ENCODE peak calls at places on chromosomes 11 and 22, in five cellular contexts. One of them, this sample, is unnamed. For H3K27me3 and H3K4me1, the result is how much of the 10 kb centered on the place peaks cover.

GRCh38 chr11:9066432-9066925 is 24.9 kb downstream of the SCUBE2 start:
- DNase-seq in neuronal stem cell: no peak
- DNase-seq in IMR-90: no peak
- DNase-seq in MM.1S: no peak
- DNase-seq in tibial artery: no peak
- DNase-seq in this sample: no peak

GRCh38 chr11:128335729-128336128 is 251.6 kb downstream of the ETS1 start:
- DNase-seq in neuronal stem cell: no peak
- DNase-seq in IMR-90: no peak
- DNase-seq in MM.1S: no peak
- DNase-seq in tibial artery: no peak
- DNase-seq in this sample: no peak

GRCh38 chr11:103494491-103494890 is 385.3 kb downstream of the DYNC2H1 start:
- DNase-seq in neuronal stem cell: no peak
- DNase-seq in IMR-90: no peak
- DNase-seq in MM.1S: no peak
- DNase-seq in tibial artery: no peak
- DNase-seq in this sample: no peak

GRCh38 chr11:5705688-5706087 is 16.1 kb downstream of the TRIM22 start:
- DNase-seq in neuronal stem cell: no peak
- DNase-seq in IMR-90: peak
- DNase-seq in MM.1S: no peak
- DNase-seq in tibial artery: no peak
- DNase-seq in this sample: no peak

GRCh38 chr22:28985581-28986290 is 75.9 kb downstream of the C22orf31 start:
- DNase-seq in neuronal stem cell: no peak
- DNase-seq in IMR-90: no peak
- DNase-seq in MM.1S: no peak
- DNase-seq in tibial artery: no peak
- DNase-seq in this sample: no peak

GRCh38 chr11:328012-328411 is 7.4 kb upstream of the IFITM3 start:
- DNase-seq in neuronal stem cell: no peak
- DNase-seq in IMR-90: no peak
- DNase-seq in MM.1S: no peak
- DNase-seq in tibial artery: no peak
- DNase-seq in this sample: no peak

GRCh38 chr11:20467458-20468185 is 80.1 kb downstream of the PRMT3 start:
- DNase-seq in neuronal stem cell: no peak
- DNase-seq in IMR-90: peak
- DNase-seq in MM.1S: no peak
- DNase-seq in tibial artery: no peak
- DNase-seq in this sample: no peak

GRCh38 chr22:46971141-46971775 is 208.8 kb downstream of the TBC1D22A start:
- DNase-seq in neuronal stem cell: no peak
- DNase-seq in IMR-90: peak
- DNase-seq in MM.1S: no peak
- DNase-seq in tibial artery: no peak
- DNase-seq in this sample: peak

GRCh38 chr22:29259253-29259899 is 8.4 kb downstream of the RHBDD3 start:
- DNase-seq in neuronal stem cell: no peak
- DNase-seq in IMR-90: no peak
- DNase-seq in MM.1S: no peak
- DNase-seq in tibial artery: no peak
- DNase-seq in this sample: no peak

GRCh38 chr11:62721994-62722393 is 5.3 kb downstream of the HNRNPUL2 start:
- DNase-seq in neuronal stem cell: no peak
- DNase-seq in IMR-90: peak
- DNase-seq in MM.1S: no peak
- DNase-seq in tibial artery: no peak
- DNase-seq in this sample: no peak

GRCh38 chr22:37240941-37241320 is 3.1 kb downstream of the RAC2 start:
- DNase-seq in neuronal stem cell: no peak
- DNase-seq in IMR-90: no peak
- DNase-seq in MM.1S: no peak
- DNase-seq in tibial artery: no peak
- DNase-seq in this sample: no peak

GRCh38 chr22:37241351-37242142 is 2.5 kb downstream of the RAC2 start:
- DNase-seq in neuronal stem cell: no peak
- DNase-seq in IMR-90: no peak
- DNase-seq in MM.1S: no peak
- DNase-seq in tibial artery: no peak
- DNase-seq in this sample: no peak

GRCh38 chr22:37243402-37244113 is 511 bp downstream of the RAC2 start:
- DNase-seq in neuronal stem cell: no peak
- DNase-seq in IMR-90: no peak
- DNase-seq in MM.1S: no peak
- DNase-seq in tibial artery: no peak
- DNase-seq in this sample: no peak

GRCh38 chr22:37244114-37244921 is at the start of gene RAC2:
- DNase-seq in neuronal stem cell: no peak
- DNase-seq in IMR-90: peak
- DNase-seq in MM.1S: peak
- DNase-seq in tibial artery: peak
- DNase-seq in this sample: peak

DNA sequence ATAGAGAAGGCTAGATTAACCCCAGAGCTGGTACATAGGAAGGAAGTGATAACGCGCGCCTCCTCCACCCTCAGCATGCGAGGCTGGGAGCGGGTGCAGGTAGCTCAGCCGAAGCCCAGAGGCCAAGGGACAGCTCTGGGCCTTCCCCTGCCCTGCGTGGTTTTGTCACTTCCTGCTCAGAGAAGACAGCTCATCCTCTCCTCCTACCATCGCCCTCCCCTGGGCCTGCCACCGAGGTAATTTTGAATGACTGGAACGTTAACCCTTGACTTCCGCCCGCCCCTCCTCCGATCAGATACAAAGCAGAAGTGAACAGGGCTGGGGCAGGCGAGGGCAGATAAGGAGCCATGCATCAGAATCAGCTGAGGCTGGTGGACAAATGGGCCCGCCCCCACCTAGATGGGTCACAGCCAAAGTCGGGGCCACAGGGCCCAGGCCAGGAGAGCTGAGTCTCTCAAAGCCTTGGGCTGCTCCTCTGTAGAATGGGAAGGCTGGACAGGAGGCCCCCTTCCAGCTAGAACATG is 1.6 kb downstream of the RAC2 start:
- DNase-seq in neuronal stem cell: no peak
- DNase-seq in IMR-90: peak
- DNase-seq in MM.1S: peak
- DNase-seq in tibial artery: peak
- DNase-seq in this sample: peak
- H3K4me3 ChIP-seq in neuronal stem cell: no peak
- H3K4me3 ChIP-seq in IMR-90: no peak
- H3K4me3 ChIP-seq in MM.1S: peak
- H3K4me3 ChIP-seq in tibial artery: no peak
- H3K4me3 ChIP-seq in this sample: no peak

DNA sequence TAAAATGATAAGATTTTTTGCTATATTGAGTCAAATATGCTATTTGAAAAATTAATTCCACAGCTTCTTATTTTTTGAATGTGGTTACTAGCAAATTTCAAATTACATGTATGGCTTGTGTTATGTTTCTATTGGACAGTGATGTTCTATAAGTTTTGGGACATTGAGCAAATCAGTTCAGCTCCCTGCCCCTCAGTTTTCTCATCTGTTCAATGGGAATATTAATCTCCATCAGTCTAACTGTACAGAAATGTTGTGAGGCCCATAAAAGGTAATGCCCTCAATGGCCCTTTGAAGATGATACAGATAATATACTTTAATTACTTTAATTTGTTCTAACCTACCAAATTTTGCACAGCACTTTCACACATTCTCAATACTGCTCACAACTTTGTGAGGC is 15.2 kb downstream of the WT1 start:
- DNase-seq in neuronal stem cell: no peak
- DNase-seq in IMR-90: no peak
- DNase-seq in MM.1S: no peak
- DNase-seq in tibial artery: no peak
- DNase-seq in this sample: no peak
- H3K27me3 ChIP-seq in neuronal stem cell: under half
- H3K27me3 ChIP-seq in IMR-90: under half
- H3K27me3 ChIP-seq in MM.1S: under half
- H3K27me3 ChIP-seq in tibial artery: under half
- H3K27me3 ChIP-seq in this sample: under half

GRCh38 chr11:102239906-102240305 is 77.4 kb upstream of the BIRC3 start:
- DNase-seq in neuronal stem cell: no peak
- DNase-seq in IMR-90: no peak
- DNase-seq in MM.1S: no peak
- DNase-seq in tibial artery: no peak
- DNase-seq in this sample: no peak

GRCh38 chr11:102234779-102235439 is 82.4 kb upstream of the BIRC3 start:
- DNase-seq in neuronal stem cell: no peak
- DNase-seq in IMR-90: no peak
- DNase-seq in MM.1S: no peak
- DNase-seq in tibial artery: no peak
- DNase-seq in this sample: no peak

GRCh38 chr11:102240502-102240901 is 76.8 kb upstream of the BIRC3 start:
- DNase-seq in neuronal stem cell: no peak
- DNase-seq in IMR-90: peak
- DNase-seq in MM.1S: no peak
- DNase-seq in tibial artery: no peak
- DNase-seq in this sample: no peak

GRCh38 chr11:102238287-102238894 is 78.9 kb upstream of the BIRC3 start:
- DNase-seq in neuronal stem cell: no peak
- DNase-seq in IMR-90: no peak
- DNase-seq in MM.1S: no peak
- DNase-seq in tibial artery: no peak
- DNase-seq in this sample: no peak

GRCh38 chr11:102237096-102237735 is 80.1 kb upstream of the BIRC3 start:
- DNase-seq in neuronal stem cell: no peak
- DNase-seq in IMR-90: peak
- DNase-seq in MM.1S: no peak
- DNase-seq in tibial artery: no peak
- DNase-seq in this sample: no peak
- H3K4me1 ChIP-seq in neuronal stem cell: under half
- H3K4me1 ChIP-seq in IMR-90: under half
- H3K4me1 ChIP-seq in MM.1S: under half
- H3K4me1 ChIP-seq in tibial artery: under half
- H3K4me1 ChIP-seq in this sample: under half

DNA sequence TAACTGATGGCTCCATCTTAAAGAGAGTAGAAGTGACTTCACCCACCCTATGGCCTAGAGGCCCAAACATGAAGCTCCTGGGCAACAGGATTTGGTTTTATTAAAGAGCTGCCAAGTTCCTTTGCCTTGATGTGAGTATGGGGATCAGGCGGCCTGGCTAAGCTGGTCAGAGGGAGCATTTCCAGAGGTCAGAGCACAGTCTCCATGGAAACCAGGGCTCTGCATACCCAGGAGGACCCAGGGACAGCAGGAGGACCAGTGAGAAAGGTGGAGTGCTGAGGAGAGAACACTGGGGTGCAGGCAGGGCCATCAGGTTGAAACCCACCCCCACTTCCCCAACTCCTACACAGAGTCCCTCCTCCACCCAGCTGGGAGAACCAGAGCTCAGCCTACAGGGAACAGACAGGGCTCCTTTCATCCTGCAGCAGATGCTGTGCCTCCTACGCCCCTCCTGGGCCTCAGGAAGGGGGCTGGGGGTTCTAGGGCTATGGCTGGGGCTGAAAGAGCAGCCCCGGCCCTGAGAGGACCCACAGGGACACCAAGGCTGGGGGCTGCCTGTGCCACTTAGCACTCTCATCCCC is 13.9 kb upstream of the P2RY6 start:
- DNase-seq in neuronal stem cell: no peak
- DNase-seq in IMR-90: no peak
- DNase-seq in MM.1S: no peak
- DNase-seq in tibial artery: no peak
- DNase-seq in this sample: no peak
- H3K4me3 ChIP-seq in neuronal stem cell: no peak
- H3K4me3 ChIP-seq in IMR-90: no peak
- H3K4me3 ChIP-seq in MM.1S: no peak
- H3K4me3 ChIP-seq in tibial artery: no peak
- H3K4me3 ChIP-seq in this sample: no peak

DNA sequence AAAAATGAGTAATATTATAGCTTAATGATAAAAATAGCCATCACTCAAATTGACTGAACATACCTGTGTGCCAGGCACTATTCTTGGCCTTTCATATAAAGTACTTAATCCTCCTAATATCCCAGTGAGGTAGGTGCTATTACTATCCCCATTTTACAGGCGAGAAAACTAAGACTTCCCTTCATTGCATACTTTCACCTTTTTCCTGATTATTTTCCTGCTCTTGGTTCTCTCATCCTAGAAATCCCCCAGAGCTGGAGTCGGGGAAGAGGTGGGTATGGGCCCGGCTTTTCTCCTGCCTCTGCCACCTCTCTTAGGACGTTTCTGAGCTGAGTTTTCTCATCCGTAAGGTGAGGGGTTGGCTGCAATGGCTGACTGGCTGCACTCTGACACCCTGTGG is 2.2 kb downstream of the NPTXR start:
- DNase-seq in neuronal stem cell: no peak
- DNase-seq in IMR-90: no peak
- DNase-seq in MM.1S: no peak
- DNase-seq in tibial artery: no peak
- DNase-seq in this sample: no peak
- H3K27me3 ChIP-seq in neuronal stem cell: under half
- H3K27me3 ChIP-seq in IMR-90: under half
- H3K27me3 ChIP-seq in MM.1S: half or more
- H3K27me3 ChIP-seq in tibial artery: under half
- H3K27me3 ChIP-seq in this sample: under half